ENCODE peak calls at places on chromosome 21, in ten cellular contexts. W is kidney epithelial cell, L is esophagus squamous epithelium, V is upper lobe of right lung, Y is brain microvascular endothelial cell, S is AG10803, O is prostate gland, F is MM.1S, J is mammary epithelial cell, H is NB4. U is an unnamed sample.

GRCh38 chr21:26091480-26092018 is 79.0 kb downstream of the APP start:
- DNase-seq in W (no peak), L (no peak), V (no peak), Y (no peak), S (no peak), O (no peak), F (no peak), J (no peak), H (no peak), U (no peak)

GRCh38 chr21:26147535-26147934 is 23.0 kb downstream of the APP start:
- DNase-seq in W (no peak), L (no peak), V (no peak), Y (no peak), S (no peak), O (no peak), F (no peak), J (no peak), H (no peak), U (no peak)

GRCh38 chr21:15679630-15680029 is 50.2 kb upstream of the USP25 start:
- DNase-seq in W (no peak), L (no peak), V (no peak), Y (no peak), S (no peak), O (no peak), F (no peak), J (no peak), H (peak; percentile 1), U (no peak)

GRCh38 chr21:34550400-34550799 is 38.4 kb upstream of the KCNE1 start:
- DNase-seq in W (no peak), L (no peak), V (no peak), Y (no peak), S (no peak), O (no peak), F (no peak), J (no peak), H (no peak), U (no peak)

GRCh38 chr21:26679299-26679698 is 106.2 kb upstream of the CYYR1 start:
- DNase-seq in W (no peak), L (no peak), V (no peak), Y (no peak), S (no peak), O (no peak), F (no peak), J (no peak), H (no peak), U (no peak)

GRCh38 chr21:26834181-26834945 is 10.8 kb downstream of the ADAMTS1 start:
- DNase-seq in W (no peak), L (no peak), V (no peak), Y (peak; percentile 37), S (peak; percentile 49), O (no peak), F (no peak), J (no peak), H (no peak), U (no peak)

GRCh38 chr21:37139902-37140301 is 66.8 kb downstream of the TTC3 start:
- DNase-seq in W (no peak), L (no peak), V (no peak), Y (peak; percentile 26), S (peak; percentile 78), O (no peak), F (no peak), J (no peak), H (no peak), U (no peak)

GRCh38 chr21:19507682-19508260 is 1104.2 kb upstream of the TMPRSS15 start:
- DNase-seq in W (no peak), L (no peak), V (no peak), Y (no peak), S (no peak), O (no peak), F (peak; percentile 18), J (no peak), H (peak; percentile 27), U (no peak)

GRCh38 chr21:43918385-43918947 is 53.4 kb downstream of the AGPAT3 start:
- DNase-seq in W (no peak), L (no peak), V (peak; percentile 53), Y (no peak), S (no peak), O (no peak), F (no peak), J (no peak), H (no peak), U (no peak)

GRCh38 chr21:43917515-43918384 is 52.7 kb downstream of the AGPAT3 start:
- DNase-seq in W (no peak), L (no peak), V (peak; percentile 37), Y (no peak), S (no peak), O (no peak), F (peak; percentile 82), J (peak; percentile 26), H (no peak), U (no peak)

GRCh38 chr21:43919871-43920801 is 55.1 kb downstream of the AGPAT3 start:
- DNase-seq in W (no peak), L (no peak), V (no peak), Y (no peak), S (no peak), O (no peak), F (no peak), J (no peak), H (no peak), U (no peak)

GRCh38 chr21:43921602-43921978 is 56.6 kb downstream of the AGPAT3 start:
- DNase-seq in W (no peak), L (no peak), V (no peak), Y (no peak), S (no peak), O (no peak), F (no peak), J (no peak), H (no peak), U (no peak)

GRCh38 chr21:43919283-43919682 is 54.3 kb downstream of the AGPAT3 start:
- DNase-seq in W (no peak), L (no peak), V (no peak), Y (no peak), S (no peak), O (no peak), F (no peak), J (no peak), H (no peak), U (no peak)
- H3K4me3 ChIP-seq in W (no peak overlapping the region), L (no peak overlapping the region), V (no peak overlapping the region), Y (no peak overlapping the region), S (no peak overlapping the region), O (no peak overlapping the region), F (no peak overlapping the region), J (no peak overlapping the region), H (no peak overlapping the region), U (no peak overlapping the region)

GRCh38 chr21:45818276-45818903 is 163.2 kb upstream of the COL6A1 start:
- DNase-seq in W (no peak), L (no peak), V (no peak), Y (no peak), S (peak; percentile 87), O (no peak), F (no peak), J (peak; percentile 66), H (peak; percentile 95), U (peak; percentile 43)
- TF ChIP-seq CTCF in W (no peak), L (no peak), V (no peak), Y (no peak), S (no peak), O (no peak), F (no peak), J (no peak), H (peak; percentile 37), U (no peak)

GRCh38 chr21:41769933-41770332 is 3.1 kb upstream of the RIPK4 start:
- DNase-seq in W (no peak), L (no peak), V (no peak), Y (no peak), S (no peak), O (no peak), F (no peak), J (no peak), H (no peak), U (no peak)

GRCh38 chr21:41767606-41768370 is 936 bp upstream of the RIPK4 start:
- DNase-seq in W (peak; percentile 75), L (no peak), V (no peak), Y (no peak), S (no peak), O (no peak), F (no peak), J (peak; percentile 69), H (no peak), U (peak; percentile 33)

GRCh38 chr21:41768371-41769042 is 1.7 kb upstream of the RIPK4 start:
- DNase-seq in W (peak; percentile 64), L (no peak), V (peak; percentile 67), Y (peak; percentile 60), S (peak; percentile 70), O (no peak), F (no peak), J (peak; percentile 87), H (peak; percentile 24), U (peak; percentile 85)

GRCh38 chr21:41769521-41769920 is 2.7 kb upstream of the RIPK4 start:
- DNase-seq in W (no peak), L (no peak), V (peak; percentile 31), Y (no peak), S (no peak), O (no peak), F (no peak), J (no peak), H (no peak), U (no peak)

DNA sequence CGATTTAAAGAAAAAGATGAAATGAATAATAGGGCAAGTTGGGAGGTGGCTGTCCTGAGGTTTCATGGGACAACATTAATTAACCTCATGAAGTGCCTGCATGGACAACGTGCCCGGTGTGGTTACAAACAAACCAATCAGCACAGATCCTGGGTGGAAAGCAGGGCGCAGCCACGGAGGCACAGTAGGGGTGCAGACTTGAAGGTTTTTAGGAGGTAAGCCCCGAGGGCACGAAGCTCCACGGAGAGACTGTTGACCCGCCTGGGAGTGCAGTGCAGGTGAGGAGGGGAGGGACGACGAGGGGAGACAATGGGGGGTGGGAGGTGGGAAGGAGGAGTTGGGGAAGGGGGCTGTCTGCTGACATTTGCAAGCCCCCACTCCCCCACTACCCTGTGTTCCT is 2.3 kb upstream of the RIPK4 start:
- DNase-seq in W (no peak), L (no peak), V (peak; percentile 58), Y (no peak), S (no peak), O (no peak), F (no peak), J (no peak), H (no peak), U (no peak)
- H3K4me3 ChIP-seq in W (peak overlapping the region; percentile 6), L (peak overlapping the region; percentile 2), V (peak overlapping the region; percentile 36), Y (no peak overlapping the region), S (no peak overlapping the region), O (peak overlapping the region; percentile 6), F (peak overlapping the region; percentile 14), J (no peak overlapping the region), H (no peak overlapping the region), U (peak overlapping the region; percentile 48)

GRCh38 chr21:42829417-42829816 is 49.9 kb downstream of the WDR4 start:
- DNase-seq in W (no peak), L (no peak), V (peak; percentile 18), Y (no peak), S (no peak), O (no peak), F (no peak), J (no peak), H (no peak), U (no peak)

GRCh38 chr21:42829954-42830353 is 49.4 kb downstream of the WDR4 start:
- DNase-seq in W (no peak), L (no peak), V (peak; percentile 3), Y (no peak), S (no peak), O (no peak), F (no peak), J (no peak), H (no peak), U (no peak)

GRCh38 chr21:42833439-42833815 is 45.9 kb downstream of the WDR4 start:
- DNase-seq in W (no peak), L (no peak), V (peak; percentile 62), Y (no peak), S (no peak), O (no peak), F (peak; percentile 38), J (no peak), H (peak; percentile 75), U (peak; percentile 18)

GRCh38 chr21:42827588-42827987 is 51.8 kb downstream of the WDR4 start:
- DNase-seq in W (no peak), L (no peak), V (no peak), Y (no peak), S (no peak), O (no peak), F (no peak), J (no peak), H (no peak), U (no peak)

GRCh38 chr21:42830456-42831455 is 48.6 kb downstream of the WDR4 start:
- DNase-seq in W (no peak), L (no peak), V (peak; percentile 61), Y (no peak), S (no peak), O (no peak), F (no peak), J (no peak), H (peak; percentile 46), U (no peak)
- TF ChIP-seq CTCF in W (no peak), L (no peak), V (peak; percentile 14), Y (peak; percentile 11), S (peak; percentile 20), O (no peak), F (peak; percentile 22), J (no peak), H (peak; percentile 28), U (no peak)

U was measured in foreskin fibroblast.